ENCODE peak calls at places on chromosome 12, in eight cellular contexts. J is CD8-positive, alpha-beta T cell; L is Caco-2; T is cardiac muscle cell; I is brain microvascular endothelial cell; V is PC-3; F is HCT116; Q is body of pancreas. C is an unnamed sample.

GRCh38 chr12:104630230-104630670 is 173.5 kb downstream of the CHST11 start:
- DNase-seq in J (no peak), L (no peak), T (no peak), I (no peak), V (no peak), F (no peak), Q (no peak), C (no peak)

GRCh38 chr12:90690120-90690519 is 264.9 kb downstream of the CCER1 start:
- DNase-seq in J (no peak), L (no peak), T (no peak), I (no peak), V (no peak), F (no peak), Q (no peak), C (no peak)

GRCh38 chr12:78473136-78473535 is 391.4 kb upstream of the SYT1 start:
- DNase-seq in J (no peak), L (no peak), T (no peak), I (peak; percentile 29), V (peak; percentile 38), F (no peak), Q (no peak), C (no peak)

GRCh38 chr12:89162704-89163261 is 189.5 kb downstream of the DUSP6 start:
- DNase-seq in J (no peak), L (no peak), T (no peak), I (peak; percentile 98), V (peak; percentile 96), F (peak; percentile 15), Q (no peak), C (peak; percentile 31)

GRCh38 chr12:75913502-75914110 is 118.0 kb downstream of the PHLDA1 start:
- DNase-seq in J (no peak), L (no peak), T (peak; percentile 55), I (no peak), V (no peak), F (no peak), Q (no peak), C (peak; percentile 30)

GRCh38 chr12:69758105-69758504 is 19.4 kb downstream of the RAB3IP start:
- DNase-seq in J (no peak), L (no peak), T (no peak), I (no peak), V (no peak), F (no peak), Q (no peak), C (no peak)

GRCh38 chr12:122117979-122118378 is 39.4 kb downstream of the MLXIP start:
- DNase-seq in J (no peak), L (no peak), T (no peak), I (no peak), V (no peak), F (no peak), Q (no peak), C (peak; percentile 4)

GRCh38 chr12:34390171-34390841 is 368.0 kb downstream of the ALG10 start:
- DNase-seq in J (no peak), L (no peak), T (no peak), I (no peak), V (no peak), F (no peak), Q (no peak), C (no peak)

GRCh38 chr12:113548467-113548866 is 76.8 kb upstream of the LHX5 start:
- DNase-seq in J (no peak), L (no peak), T (no peak), I (no peak), V (no peak), F (no peak), Q (no peak), C (no peak)

GRCh38 chr12:96228566-96229248 is 34.5 kb downstream of the ELK3 start:
- DNase-seq in J (no peak), L (no peak), T (no peak), I (no peak), V (no peak), F (no peak), Q (no peak), C (no peak)

GRCh38 chr12:41932470-41932991 is 212.1 kb downstream of the GXYLT1 start:
- DNase-seq in J (peak; percentile 10), L (peak; percentile 25), T (peak; percentile 57), I (no peak), V (peak; percentile 10), F (no peak), Q (peak; percentile 42), C (peak; percentile 82)

GRCh38 chr12:49863946-49864816 is 21.3 kb upstream of the BCDIN3D start:
- DNase-seq in J (no peak), L (no peak), T (no peak), I (no peak), V (no peak), F (no peak), Q (no peak), C (no peak)

GRCh38 chr12:109503611-109504010 is 26.2 kb downstream of the UBE3B start:
- DNase-seq in J (no peak), L (no peak), T (no peak), I (no peak), V (no peak), F (no peak), Q (no peak), C (no peak)

GRCh38 chr12:109500406-109501185 is 23.2 kb downstream of the UBE3B start:
- DNase-seq in J (no peak), L (no peak), T (no peak), I (no peak), V (no peak), F (no peak), Q (no peak), C (no peak)

GRCh38 chr12:109501299-109501698 is 23.9 kb downstream of the UBE3B start:
- DNase-seq in J (no peak), L (no peak), T (no peak), I (no peak), V (no peak), F (no peak), Q (no peak), C (no peak)

GRCh38 chr12:109504068-109504467 is 26.6 kb downstream of the UBE3B start:
- DNase-seq in J (no peak), L (no peak), T (no peak), I (no peak), V (no peak), F (no peak), Q (no peak), C (no peak)

DNA sequence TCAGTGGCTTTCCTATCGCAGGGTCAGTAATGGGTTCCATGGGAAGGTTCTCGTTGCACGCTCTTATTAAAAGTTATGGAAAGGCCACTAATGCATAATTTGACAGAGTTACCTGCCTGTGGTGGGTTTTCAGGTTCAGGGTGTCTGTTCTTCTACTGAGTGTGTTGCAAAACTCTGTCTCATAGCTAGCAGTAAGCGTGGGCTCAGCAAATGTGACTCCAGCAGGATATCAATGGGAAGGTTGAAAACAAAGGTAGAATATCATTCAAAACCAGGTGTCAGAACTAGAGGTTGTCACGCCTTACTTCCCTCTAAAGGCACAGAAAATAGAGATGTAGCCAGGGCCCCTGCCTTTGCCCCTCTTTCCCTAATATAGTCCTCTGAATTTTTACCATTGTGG is 24.9 kb downstream of the UBE3B start:
- DNase-seq in J (no peak), L (no peak), T (no peak), I (no peak), V (no peak), F (no peak), Q (no peak), C (no peak)
- H3K36me3 ChIP-seq in J (peaks cover 83% of the 10 kb centered on the region), L (peaks cover 3% of the 10 kb centered on the region), T (peaks cover 87% of the 10 kb centered on the region), I (peaks cover 37% of the 10 kb centered on the region), V (peaks cover 40% of the 10 kb centered on the region), F (peaks cover 9% of the 10 kb centered on the region), Q (no peaks in the 10 kb centered on the region), C (peaks cover 100% of the 10 kb centered on the region)

DNA sequence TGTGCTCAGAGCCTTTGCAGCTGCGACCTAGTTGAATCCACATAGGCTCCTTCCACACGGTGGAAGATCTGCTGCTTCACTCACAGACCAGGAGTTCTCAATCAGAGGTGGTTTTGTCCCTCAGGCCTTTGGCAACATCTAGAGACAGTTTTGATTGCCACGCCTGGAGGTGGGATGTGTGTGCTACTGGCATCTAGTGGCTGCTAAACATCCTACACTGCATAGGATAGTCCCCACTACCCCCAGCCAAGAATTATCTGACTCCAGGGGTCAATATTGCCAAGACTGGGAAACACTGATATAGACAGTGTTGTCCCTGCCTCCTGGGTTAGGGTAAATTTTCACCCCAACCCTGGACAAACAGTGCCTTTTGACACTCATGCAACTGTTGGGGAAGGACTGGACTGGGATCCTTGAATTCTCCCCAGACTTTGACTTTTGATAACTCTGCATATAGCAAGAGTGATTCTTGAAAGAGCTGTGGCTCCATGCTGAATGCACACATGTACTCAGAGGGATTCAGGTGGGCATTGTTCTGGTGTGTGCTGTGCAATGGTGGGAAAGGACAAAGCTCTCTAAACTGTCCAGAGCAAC is 39.8 kb downstream of the BAZ2A start:
- DNase-seq in J (no peak), L (peak; percentile 47), T (peak; percentile 12), I (peak; percentile 23), V (peak; percentile 59), F (no peak), Q (no peak), C (no peak)
- TF ChIP-seq CTCF in J (no peak), L (peak; percentile 44), T (peak; percentile 55), I (peak; percentile 73), V (peak; percentile 68), F (peak; percentile 43), Q (no peak), C (peak; percentile 41)

GRCh38 chr12:109186993-109187653 is 70.7 kb downstream of the ACACB start:
- DNase-seq in J (no peak), L (no peak), T (no peak), I (no peak), V (no peak), F (no peak), Q (no peak), C (no peak)
- H3K36me3 ChIP-seq in J (peaks cover 9% of the 10 kb centered on the region), L (peaks cover 2% of the 10 kb centered on the region), T (peaks cover 67% of the 10 kb centered on the region), I (no peaks in the 10 kb centered on the region), V (peaks cover 3% of the 10 kb centered on the region), F (no peaks in the 10 kb centered on the region), Q (peaks cover 5% of the 10 kb centered on the region), C (peaks cover 99% of the 10 kb centered on the region)

GRCh38 chr12:4535092-4535491 is 3.6 kb upstream of the RAD51AP1 start:
- DNase-seq in J (no peak), L (no peak), T (no peak), I (no peak), V (no peak), F (no peak), Q (no peak), C (no peak)
- TF ChIP-seq CTCF in J (no peak), L (no peak), T (no peak), I (no peak), V (no peak), F (no peak), Q (no peak), C (no peak)

GRCh38 chr12:8953773-8954402 is 4.4 kb upstream of the M6PR start:
- DNase-seq in J (peak; percentile 51), L (no peak), T (no peak), I (no peak), V (no peak), F (no peak), Q (no peak), C (no peak)

GRCh38 chr12:8949525-8950286 is at the start of gene M6PR:
- DNase-seq in J (peak; percentile 90), L (peak; percentile 98), T (peak; percentile 97), I (peak; percentile 92), V (peak; percentile 83), F (peak; percentile 90), Q (peak; percentile 89), C (peak; percentile 91)

GRCh38 chr12:8950702-8951478 is 1.4 kb upstream of the M6PR start:
- DNase-seq in J (peak; percentile 29), L (no peak), T (no peak), I (no peak), V (no peak), F (no peak), Q (no peak), C (no peak)

GRCh38 chr12:8950287-8950574 is 786 bp upstream of the M6PR start:
- DNase-seq in J (no peak), L (no peak), T (no peak), I (no peak), V (no peak), F (no peak), Q (no peak), C (no peak)

GRCh38 chr12:8951744-8952143 is 2.3 kb upstream of the M6PR start:
- DNase-seq in J (peak; percentile 38), L (no peak), T (no peak), I (no peak), V (no peak), F (no peak), Q (no peak), C (no peak)
- H3K36me3 ChIP-seq in J (no peaks in the 10 kb centered on the region), L (no peaks in the 10 kb centered on the region), T (no peaks in the 10 kb centered on the region), I (no peaks in the 10 kb centered on the region), V (no peaks in the 10 kb centered on the region), F (peaks cover 4% of the 10 kb centered on the region), Q (no peaks in the 10 kb centered on the region), C (peaks cover 9% of the 10 kb centered on the region)

C was measured in left ventricle myocardium inferior.